ENCODE peak calls at places on chromosomes 16 and 17, in four cellular contexts. K, A, V and L are unnamed samples.

GRCh38 chr17:41334899-41335298 is 15.7 kb downstream of the KRT33A start:
- DNase-seq in V (no peak), A (no peak), K (no peak), L (no peak)

GRCh38 chr17:21029515-21029914 is 13.3 kb downstream of the USP22 start:
- DNase-seq in V (no peak), K (no peak), A (no peak), L (no peak)

GRCh38 chr17:27760069-27760885 is 40.1 kb downstream of the NOS2 start:
- DNase-seq in K (peak), A (no peak), V (no peak), L (peak)

GRCh38 chr16:12027091-12027490 is 50.6 kb downstream of the SNX29 start:
- DNase-seq in A (peak), V (no peak), K (no peak), L (no peak)

GRCh38 chr16:15041260-15042011 is 14.4 kb downstream of the NTAN1 start:
- DNase-seq in V (peak), K (no peak), A (no peak), L (peak)

GRCh38 chr17:63138713-63139112 is 172.7 kb downstream of the TANC2 start:
- DNase-seq in V (no peak), A (no peak), K (no peak), L (no peak)

GRCh38 chr17:41301204-41301790 is 1.4 kb downstream of the KRTAP29-1 start:
- DNase-seq in K (no peak), A (no peak), V (no peak), L (no peak)

GRCh38 chr17:17577373-17577772 is 14.1 kb downstream of the PEMT start:
- DNase-seq in K (no peak), V (no peak), A (no peak), L (no peak)

GRCh38 chr17:49224198-49224996 is 6.2 kb downstream of the PHOSPHO1 start:
- DNase-seq in K (peak), A (peak), V (no peak), L (no peak)

GRCh38 chr17:78746949-78747269 is 35.2 kb downstream of the CYTH1 start:
- DNase-seq in K (no peak), V (no peak), A (no peak), L (no peak)

GRCh38 chr17:59093702-59094231 is 12.9 kb downstream of the TRIM37 start:
- DNase-seq in V (peak), K (no peak), A (no peak), L (peak)

GRCh38 chr17:59001158-59001814 is 105.4 kb downstream of the TRIM37 start:
- DNase-seq in A (no peak), K (peak), V (no peak), L (no peak)

GRCh38 chr17:4534515-4534914 is 20.7 kb downstream of the MYBBP1A start:
- DNase-seq in V (no peak), A (no peak), K (no peak), L (no peak)

GRCh38 chr17:66941773-66942452 is 22.6 kb upstream of the CACNG4 start:
- DNase-seq in V (no peak), A (no peak), K (no peak), L (no peak)

GRCh38 chr17:48678141-48678971 is 44.0 kb downstream of the PRAC1 start:
- DNase-seq in K (peak), A (peak), V (no peak), L (peak)

GRCh38 chr16:89261691-89262563 is 44.4 kb downstream of the ZNF778 start:
- DNase-seq in K (no peak), A (no peak), V (no peak), L (no peak)

GRCh38 chr16:68275611-68276191 is 11.4 kb downstream of the SLC7A6 start:
- DNase-seq in K (peak), A (no peak), V (no peak), L (no peak)

GRCh38 chr17:55763856-55764255 is 13.0 kb downstream of the PCTP start:
- DNase-seq in A (no peak), K (no peak), V (no peak), L (no peak)

GRCh38 chr17:78925234-78925633 is at the start of gene TIMP2:
- DNase-seq in K (peak), V (no peak), A (peak), L (peak)

GRCh38 chr17:32136856-32137255 is 5.4 kb upstream of the RHOT1 start:
- DNase-seq in K (no peak), V (no peak), A (no peak), L (no peak)

GRCh38 chr16:80836846-80837245 is 32.4 kb upstream of the CDYL2 start:
- DNase-seq in K (no peak), A (no peak), V (no peak), L (no peak)

GRCh38 chr16:16127469-16128116 is 95.7 kb downstream of the ABCC6 start:
- DNase-seq in V (no peak), A (no peak), K (peak), L (peak)

GRCh38 chr17:20121359-20122235 is 112.4 kb downstream of the SPECC1 start:
- DNase-seq in A (peak), V (no peak), K (peak), L (peak)

GRCh38 chr17:55641559-55642160 is 81.0 kb downstream of the TMEM100 start:
- DNase-seq in V (peak), A (no peak), K (no peak), L (peak)

GRCh38 chr17:72515291-72516065 is 394.7 kb downstream of the SOX9 start:
- DNase-seq in V (no peak), K (no peak), A (no peak), L (no peak)

GRCh38 chr17:30369995-30370394 is 8.7 kb upstream of the CPD start:
- DNase-seq in K (no peak), A (no peak), V (no peak), L (no peak)

GRCh38 chr17:51015145-51015558 is 105.5 kb downstream of the SPAG9 start:
- DNase-seq in A (peak), K (no peak), V (no peak), L (no peak)

GRCh38 chr16:85437161-85438052 is 175.7 kb upstream of the GSE1 start:
- DNase-seq in K (no peak), V (no peak), A (no peak), L (peak)

GRCh38 chr17:79975498-79976134 is 60.1 kb downstream of the TBC1D16 start:
- DNase-seq in A (no peak), K (no peak), V (no peak), L (peak)